ENCODE peak calls at places on chromosomes 16 and 17, in six cellular contexts. B, F, V, Z, W and J are unnamed samples.

GRCh38 chr17:64146418-64147109 is 16.6 kb upstream of the ERN1 start:
- DNase-seq in B (peak; percentile 27), F (peak; percentile 60), V (peak; percentile 20), Z (peak; percentile 68), W (no peak), J (peak; percentile 29)

GRCh38 chr17:19978206-19978802 is 676 bp upstream of the AKAP10 start:
- DNase-seq in B (peak; percentile 73), F (no peak), V (no peak), Z (peak; percentile 53), W (peak; percentile 13), J (peak; percentile 53)

GRCh38 chr17:27627514-27627913 is 3.5 kb upstream of the LGALS9 start:
- DNase-seq in B (no peak), F (no peak), V (no peak), Z (no peak), W (no peak), J (no peak)

GRCh38 chr17:32834104-32834503 is 42.8 kb downstream of the MYO1D start:
- DNase-seq in B (no peak), F (no peak), V (no peak), Z (no peak), W (no peak), J (no peak)

GRCh38 chr17:3973498-3974137 is 9.4 kb upstream of the ATP2A3 start:
- DNase-seq in B (no peak), F (no peak), V (no peak), Z (no peak), W (no peak), J (no peak)

GRCh38 chr16:66576306-66576705 is 3.0 kb upstream of the CMTM2 start:
- DNase-seq in B (no peak), F (no peak), V (no peak), Z (no peak), W (no peak), J (no peak)

GRCh38 chr17:31857920-31858646 is 961 bp downstream of the COPRS start:
- DNase-seq in B (no peak), F (no peak), V (no peak), Z (no peak), W (no peak), J (no peak)

GRCh38 chr16:9107025-9107970 is 15.9 kb downstream of the HAPSTR1 start:
- DNase-seq in B (no peak), F (no peak), V (no peak), Z (no peak), W (no peak), J (no peak)

GRCh38 chr16:8890549-8890921 is 8.4 kb downstream of the LITAFD start:
- DNase-seq in B (no peak), F (no peak), V (no peak), Z (no peak), W (no peak), J (no peak)

GRCh38 chr16:57470683-57471082 is 8.2 kb downstream of the POLR2C start:
- DNase-seq in B (no peak), F (peak; percentile 78), V (no peak), Z (no peak), W (no peak), J (no peak)

GRCh38 chr16:79430129-79430789 is 170.3 kb downstream of the MAF start:
- DNase-seq in B (no peak), F (no peak), V (no peak), Z (no peak), W (no peak), J (no peak)

GRCh38 chr17:81132770-81133723 is 32.3 kb upstream of the PVALEF start:
- DNase-seq in B (no peak), F (no peak), V (no peak), Z (no peak), W (no peak), J (no peak)

GRCh38 chr16:56669840-56670639 is 426 bp downstream of the MT1H start:
- DNase-seq in B (no peak), F (no peak), V (no peak), Z (peak; percentile 46), W (no peak), J (no peak)

GRCh38 chr16:2296662-2297505 is 29.0 kb upstream of the RNPS1 start:
- DNase-seq in B (peak; percentile 65), F (no peak), V (no peak), Z (peak; percentile 72), W (no peak), J (peak; percentile 68)

GRCh38 chr16:14097182-14097951 is 26.2 kb downstream of the MRTFB start:
- DNase-seq in B (no peak), F (peak; percentile 25), V (no peak), Z (peak; percentile 80), W (no peak), J (no peak)

GRCh38 chr17:40058151-40058784 is 4.1 kb upstream of the MED24 start:
- DNase-seq in B (no peak), F (no peak), V (no peak), Z (no peak), W (no peak), J (no peak)

GRCh38 chr16:77468831-77469230 is 34.0 kb upstream of the ADAMTS18 start:
- DNase-seq in B (no peak), F (no peak), V (no peak), Z (no peak), W (no peak), J (no peak)

GRCh38 chr17:26962255-26963162 is 331.4 kb upstream of the WSB1 start:
- DNase-seq in B (peak; percentile 3), F (no peak), V (no peak), Z (no peak), W (no peak), J (no peak)

GRCh38 chr17:56174421-56174820 is 21.1 kb downstream of the ANKFN1 start:
- DNase-seq in B (no peak), F (no peak), V (no peak), Z (no peak), W (no peak), J (no peak)

GRCh38 chr16:30352488-30353401 is 2.4 kb downstream of the CD2BP2 start:
- DNase-seq in B (no peak), F (peak; percentile 7), V (no peak), Z (peak; percentile 20), W (no peak), J (no peak)
- TF ChIP-seq CTCF in B (no peak), F (no peak), V (peak; percentile 45), Z (no peak), W (peak; percentile 7), J (no peak)

GRCh38 chr17:9468532-9468931 is 107.1 kb downstream of the STX8 start:
- DNase-seq in B (no peak), F (no peak), V (no peak), Z (peak; percentile 44), W (no peak), J (no peak)

GRCh38 chr17:9465216-9465921 is 110.3 kb downstream of the STX8 start:
- DNase-seq in B (no peak), F (no peak), V (no peak), Z (no peak), W (no peak), J (no peak)

GRCh38 chr17:9468937-9469336 is 106.7 kb downstream of the STX8 start:
- DNase-seq in B (no peak), F (no peak), V (no peak), Z (no peak), W (no peak), J (no peak)

GRCh38 chr17:9470171-9470570 is 105.4 kb downstream of the STX8 start:
- DNase-seq in B (peak; percentile 17), F (no peak), V (no peak), Z (no peak), W (peak; percentile 25), J (no peak)

DNA sequence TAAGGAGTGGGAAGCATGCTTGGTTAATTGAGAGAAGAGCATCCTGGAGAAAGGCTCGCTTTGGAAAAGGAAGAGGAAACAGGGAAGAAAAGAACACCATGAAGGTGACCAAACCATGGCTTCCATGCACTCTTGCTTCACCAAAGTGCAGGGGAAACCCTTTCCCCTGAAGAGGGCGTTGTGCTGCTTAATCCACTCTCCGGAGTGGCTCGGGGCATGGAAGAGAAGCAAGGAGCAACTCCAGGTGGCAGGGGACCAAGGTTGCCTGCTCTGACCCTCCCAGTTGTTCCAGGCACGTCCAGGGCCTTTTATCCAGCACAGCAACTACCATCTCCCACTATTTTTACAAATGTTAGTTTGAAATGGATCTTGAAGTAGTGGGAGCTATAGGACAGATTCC is 108.1 kb downstream of the STX8 start:
- DNase-seq in B (no peak), F (no peak), V (no peak), Z (no peak), W (no peak), J (no peak)
- TF ChIP-seq CTCF in B (no peak), F (no peak), V (peak; percentile 8), Z (no peak), W (no peak), J (no peak)

GRCh38 chr16:85479972-85480726 is 133.0 kb upstream of the GSE1 start:
- DNase-seq in B (peak; percentile 79), F (peak; percentile 75), V (no peak), Z (peak; percentile 40), W (no peak), J (peak; percentile 82)
- TF ChIP-seq CTCF in B (peak; percentile 50), F (peak; percentile 81), V (peak; percentile 50), Z (peak; percentile 16), W (peak; percentile 52), J (peak; percentile 82)

GRCh38 chr17:77320501-77321256 is 179.9 kb downstream of the SEC14L1 start:
- DNase-seq in B (peak; percentile 66), F (peak; percentile 29), V (no peak), Z (no peak), W (peak; percentile 85), J (peak; percentile 71)

GRCh38 chr17:77318021-77318420 is 177.3 kb downstream of the SEC14L1 start:
- DNase-seq in B (no peak), F (peak; percentile 8), V (no peak), Z (no peak), W (no peak), J (no peak)

GRCh38 chr17:77318491-77319210 is 177.9 kb downstream of the SEC14L1 start:
- DNase-seq in B (no peak), F (peak; percentile 54), V (no peak), Z (no peak), W (no peak), J (no peak)

GRCh38 chr17:77319211-77320031 is 178.7 kb downstream of the SEC14L1 start:
- DNase-seq in B (peak; percentile 78), F (peak; percentile 94), V (no peak), Z (peak; percentile 70), W (no peak), J (peak; percentile 78)

DNA sequence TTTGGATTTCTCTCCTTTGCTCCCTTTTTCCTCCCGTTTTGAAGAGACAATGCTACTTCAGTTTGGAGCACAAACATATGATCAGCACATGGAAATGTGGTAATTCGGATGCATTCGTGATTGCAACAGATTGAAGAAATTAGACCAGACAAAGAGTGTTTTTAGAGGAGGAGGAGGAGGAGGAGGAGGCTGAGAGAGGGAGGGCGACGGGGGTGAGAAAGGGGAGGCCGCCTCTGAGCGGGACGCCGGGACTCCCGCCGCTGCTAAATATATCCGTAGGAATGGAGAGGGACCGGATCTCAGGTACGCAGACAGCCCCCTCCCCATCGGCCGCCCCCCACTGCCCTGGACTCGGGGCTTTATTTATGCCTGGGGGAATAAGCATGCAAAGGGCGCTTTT is 179.3 kb downstream of the SEC14L1 start:
- DNase-seq in B (no peak), F (peak; percentile 32), V (no peak), Z (no peak), W (no peak), J (no peak)
- TF ChIP-seq CTCF in B (no peak), F (no peak), V (no peak), Z (no peak), W (no peak), J (no peak)

GRCh38 chr16:10180771-10181163 is 1.5 kb downstream of the GRIN2A start:
- DNase-seq in B (peak; percentile 69), F (no peak), V (peak; percentile 65), Z (peak; percentile 29), W (no peak), J (peak; percentile 75)
- TF ChIP-seq CTCF in B (peak; percentile 39), F (peak; percentile 8), V (peak; percentile 71), Z (no peak), W (peak; percentile 47), J (peak; percentile 52)